ENCODE peak calls at places on chromosomes 13 and 19, in ten cellular contexts. I, O, U, A, Z, B, P, W, R and F are unnamed samples.

GRCh38 chr13:113110048-113110851 is 4.7 kb downstream of the F7 start:
- DNase-seq in I (peak), O (no peak), U (peak), A (peak), Z (no peak), B (peak), P (peak), W (no peak), R (no peak), F (no peak)

GRCh38 chr13:107258599-107259187 is 690.8 kb upstream of the ARGLU1 start:
- DNase-seq in I (no peak), O (no peak), U (no peak), A (peak), Z (no peak), B (no peak), P (no peak), W (no peak), R (no peak), F (no peak)

GRCh38 chr19:927044-927706 is 1.3 kb downstream of the ARID3A start:
- DNase-seq in I (peak), O (peak), U (peak), A (peak), Z (no peak), B (no peak), P (no peak), W (peak), R (no peak), F (no peak)

GRCh38 chr19:48961673-48962028 is 3.5 kb upstream of the FTL start:
- DNase-seq in I (no peak), O (no peak), U (no peak), A (no peak), Z (no peak), B (no peak), P (no peak), W (no peak), R (no peak), F (no peak)

GRCh38 chr19:15680923-15681322 is 8.0 kb downstream of the CYP4F12 start:
- DNase-seq in I (no peak), O (no peak), U (no peak), A (no peak), Z (no peak), B (no peak), P (no peak), W (no peak), R (no peak), F (no peak)

GRCh38 chr19:41296323-41296935 is 13.5 kb upstream of the CCDC97 start:
- DNase-seq in I (no peak), O (no peak), U (no peak), A (no peak), Z (no peak), B (no peak), P (no peak), W (no peak), R (no peak), F (no peak)

GRCh38 chr19:47479701-47480503 is 4.1 kb downstream of the KPTN start:
- DNase-seq in I (no peak), O (no peak), U (peak), A (peak), Z (no peak), B (peak), P (no peak), W (no peak), R (no peak), F (no peak)

GRCh38 chr13:30708541-30708940 is 26.8 kb upstream of the ALOX5AP start:
- DNase-seq in I (no peak), O (no peak), U (no peak), A (peak), Z (no peak), B (no peak), P (no peak), W (no peak), R (no peak), F (no peak)

GRCh38 chr19:30076751-30077670 is 135.0 kb downstream of the URI1 start:
- DNase-seq in I (peak), O (no peak), U (peak), A (no peak), Z (no peak), B (no peak), P (no peak), W (no peak), R (no peak), F (no peak)

GRCh38 chr19:13744179-13744578 is 20.1 kb upstream of the MRI1 start:
- DNase-seq in I (no peak), O (no peak), U (no peak), A (no peak), Z (no peak), B (no peak), P (no peak), W (no peak), R (no peak), F (no peak)

GRCh38 chr13:80931118-80931517 is 590.2 kb upstream of the SPRY2 start:
- DNase-seq in I (no peak), O (no peak), U (no peak), A (no peak), Z (no peak), B (no peak), P (no peak), W (no peak), R (no peak), F (no peak)

GRCh38 chr13:93108111-93108581 is 118.5 kb upstream of the GPC6 start:
- DNase-seq in I (no peak), O (no peak), U (no peak), A (no peak), Z (no peak), B (no peak), P (no peak), W (no peak), R (no peak), F (no peak)

GRCh38 chr19:50266041-50266440 is 62.6 kb downstream of the MYH14 start:
- DNase-seq in I (no peak), O (no peak), U (no peak), A (no peak), Z (no peak), B (no peak), P (no peak), W (no peak), R (no peak), F (no peak)